ENCODE peak calls at places on chromosome 6, in four cellular contexts. U is left ventricle myocardium inferior, L is astrocyte, C is DND-41. P is an unnamed sample.
A peak's percentile ranks its signal among the peaks of the same experiment; 100 is the strongest.

GRCh38 chr6:166050559-166050958 is 117.1 kb downstream of the TBXT start:
- DNase-seq in L (no peak), U (no peak), C (no peak), P (no peak)

GRCh38 chr6:112268628-112269027 is 14.3 kb upstream of the LAMA4 start:
- DNase-seq in C (no peak), L (no peak), U (no peak), P (no peak)

GRCh38 chr6:112906737-112907136 is 559.6 kb downstream of the RFPL4B start:
- DNase-seq in L (peak; percentile 100), C (no peak), U (peak; percentile 14), P (no peak)

GRCh38 chr6:39256294-39256693 is 27.0 kb upstream of the KCNK5 start:
- DNase-seq in U (no peak), L (no peak), C (no peak), P (no peak)

GRCh38 chr6:111485316-111485715 is 2.3 kb upstream of the REV3L start:
- DNase-seq in U (no peak), C (no peak), L (no peak), P (no peak)

GRCh38 chr6:99189823-99190721 is 159.4 kb downstream of the FAXC start:
- DNase-seq in L (no peak), U (no peak), C (no peak), P (no peak)

GRCh38 chr6:6179858-6180257 is 140.6 kb downstream of the F13A1 start:
- DNase-seq in U (no peak), L (no peak), C (no peak), P (no peak)

GRCh38 chr6:107594736-107595135 is 104.8 kb downstream of the SOBP start:
- DNase-seq in L (peak; percentile 47), U (no peak), C (no peak), P (no peak)

GRCh38 chr6:36625161-36625919 is 31.2 kb downstream of the SRSF3 start:
- DNase-seq in L (peak; percentile 71), C (no peak), U (no peak), P (no peak)

GRCh38 chr6:125668071-125668470 is 81.4 kb upstream of the HEY2 start:
- DNase-seq in L (no peak), C (no peak), U (no peak), P (no peak)

GRCh38 chr6:44569131-44569530 is 181.6 kb downstream of the CDC5L start:
- DNase-seq in C (no peak), L (no peak), U (no peak), P (no peak)

GRCh38 chr6:129521946-129522345 is 188.0 kb downstream of the ARHGAP18 start:
- DNase-seq in C (no peak), L (no peak), U (no peak), P (no peak)

GRCh38 chr6:128305228-128305627 is 215.2 kb downstream of the PTPRK start:
- DNase-seq in L (peak; percentile 16), U (no peak), C (no peak), P (no peak)

GRCh38 chr6:36609582-36609981 is 15.4 kb downstream of the SRSF3 start:
- DNase-seq in C (no peak), U (no peak), L (no peak), P (no peak)

GRCh38 chr6:151087861-151088598 is 151.7 kb upstream of the AKAP12 start:
- DNase-seq in C (no peak), L (peak; percentile 87), U (peak; percentile 75), P (no peak)

GRCh38 chr6:44439270-44440045 is 52.0 kb downstream of the CDC5L start:
- DNase-seq in U (no peak), L (peak; percentile 49), C (no peak), P (no peak)

GRCh38 chr6:95923518-95923917 is 92.3 kb upstream of the FUT9 start:
- DNase-seq in L (no peak), U (no peak), C (peak; percentile 7), P (no peak)

GRCh38 chr6:148776321-148776966 is 29.6 kb downstream of the UST start:
- DNase-seq in C (no peak), L (peak; percentile 81), U (no peak), P (no peak)

GRCh38 chr6:17120019-17120418 is 18.2 kb downstream of the STMND1 start:
- DNase-seq in C (no peak), L (no peak), U (no peak), P (no peak)

GRCh38 chr6:130927305-130927704 is 100.1 kb downstream of the SMLR1 start:
- DNase-seq in C (no peak), U (no peak), L (peak; percentile 18), P (no peak)

GRCh38 chr6:168167431-168168315 is 88.7 kb upstream of the FRMD1 start:
- DNase-seq in U (no peak), C (no peak), L (no peak), P (no peak)

GRCh38 chr6:130625825-130626500 is 201.2 kb upstream of the SMLR1 start:
- DNase-seq in U (no peak), C (no peak), L (peak; percentile 74), P (no peak)

GRCh38 chr6:159852877-159853276 is 37.9 kb upstream of the MAS1 start:
- DNase-seq in C (peak; percentile 39), U (no peak), L (no peak), P (peak; percentile 5)

GRCh38 chr6:91704531-91704930 is 1117.7 kb upstream of the MAP3K7 start:
- DNase-seq in C (no peak), L (peak; percentile 86), U (no peak), P (no peak)

GRCh38 chr6:39063520-39063919 is 14.9 kb downstream of the GLP1R start:
- DNase-seq in C (no peak), L (no peak), U (no peak), P (no peak)

GRCh38 chr6:36139991-36140710 is 9.8 kb downstream of the MAPK13 start:
- DNase-seq in L (no peak), C (no peak), U (no peak), P (no peak)

GRCh38 chr6:27177454-27178000 is 70.0 kb upstream of the PRSS16 start:
- DNase-seq in L (peak; percentile 77), C (peak; percentile 82), U (peak; percentile 64), P (peak; percentile 67)

GRCh38 chr6:168450921-168451320 is 9.9 kb downstream of the SMOC2 start:
- DNase-seq in U (no peak), C (no peak), L (no peak), P (no peak)

GRCh38 chr6:148771212-148771601 is 24.4 kb downstream of the UST start:
- DNase-seq in C (peak; percentile 38), U (peak; percentile 38), L (no peak), P (no peak)

GRCh38 chr6:29696147-29697129 is 15.5 kb upstream of the ZFP57 start:
- DNase-seq in U (no peak), L (no peak), C (no peak), P (no peak)

GRCh38 chr6:139436521-139437348 is 62.3 kb upstream of the CITED2 start:
- DNase-seq in C (no peak), U (no peak), L (peak; percentile 83), P (no peak)

GRCh38 chr6:69631552-69632346 is 165.1 kb downstream of the LMBRD1 start:
- DNase-seq in U (no peak), L (no peak), C (peak; percentile 19), P (no peak)

GRCh38 chr6:7540595-7540994 is 876 bp upstream of the DSP start:
- DNase-seq in U (peak; percentile 40), L (no peak), C (no peak), P (no peak)

GRCh38 chr6:101400341-101400740 is 6.8 kb downstream of the GRIK2 start:
- DNase-seq in C (no peak), U (no peak), L (no peak), P (no peak)

GRCh38 chr6:101404767-101405166 is 11.3 kb downstream of the GRIK2 start:
- DNase-seq in C (no peak), L (no peak), U (no peak), P (no peak)

GRCh38 chr6:101401792-101402617 is 8.5 kb downstream of the GRIK2 start:
- DNase-seq in C (no peak), U (no peak), L (no peak), P (no peak)

GRCh38 chr6:101403566-101403965 is 10.1 kb downstream of the GRIK2 start:
- DNase-seq in L (no peak), U (no peak), C (no peak), P (no peak)

DNA sequence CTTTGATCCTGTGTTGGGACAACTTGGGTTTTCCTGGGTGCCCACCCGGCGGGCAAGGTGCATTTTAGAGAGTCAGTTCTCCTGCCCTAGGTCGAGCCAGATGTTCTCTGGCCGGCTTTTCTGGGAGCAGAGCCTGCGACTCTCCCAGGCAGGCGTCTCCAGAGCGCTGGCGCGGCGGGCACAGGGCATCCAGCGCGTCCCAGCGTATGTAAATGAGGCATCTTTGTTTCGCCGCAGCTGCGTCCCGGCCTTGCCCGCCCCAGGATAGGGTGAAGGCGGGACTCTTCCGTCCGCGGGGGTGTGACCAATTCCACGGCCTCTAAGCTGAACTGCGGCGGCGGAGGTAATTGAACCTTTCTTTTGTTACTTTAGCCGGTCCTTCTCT is 9.1 kb downstream of the GRIK2 start:
- DNase-seq in U (no peak), L (no peak), C (no peak), P (no peak)
- H3K4me3 ChIP-seq in U (peak overlapping the region; percentile 63), L (peak overlapping the region; percentile 51), C (no peak overlapping the region), P (no peak overlapping the region)

DNA sequence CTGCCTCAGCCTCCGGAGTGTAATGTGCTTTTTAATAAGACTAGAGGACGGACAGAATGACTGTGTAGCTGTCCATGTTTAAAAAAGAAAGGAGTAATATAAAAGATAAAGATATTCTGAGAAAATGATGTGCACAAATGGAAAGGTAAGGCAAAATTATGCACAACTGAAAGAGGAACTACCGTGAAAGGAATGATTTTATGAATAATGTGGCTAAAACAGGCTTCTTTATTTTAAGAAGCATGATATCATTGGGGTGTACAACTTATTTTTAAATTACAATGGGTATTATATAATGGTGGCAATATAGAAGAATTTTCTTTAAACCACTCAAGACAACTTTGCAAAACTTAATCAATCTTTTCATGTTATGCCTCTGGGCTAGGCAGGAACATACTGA is 78.1 kb downstream of the FIG4 start:
- DNase-seq in C (no peak), U (no peak), L (no peak), P (no peak)
- H3K4me1 ChIP-seq in C (no peaks in the 10 kb centered on the region), U (peaks cover 10% of the 10 kb centered on the region), L (peaks cover 10% of the 10 kb centered on the region), P (no peaks in the 10 kb centered on the region)

GRCh38 chr6:53046274-53046673 is 18.9 kb upstream of the FBXO9 start:
- DNase-seq in C (no peak), U (no peak), L (no peak), P (no peak)

GRCh38 chr6:53044071-53044470 is 21.1 kb upstream of the FBXO9 start:
- DNase-seq in C (no peak), U (no peak), L (peak; percentile 71), P (no peak)

GRCh38 chr6:53044572-53044971 is 20.6 kb upstream of the FBXO9 start:
- DNase-seq in L (no peak), C (no peak), U (no peak), P (no peak)

GRCh38 chr6:53049389-53049788 is 15.8 kb upstream of the FBXO9 start:
- DNase-seq in C (peak; percentile 18), L (no peak), U (no peak), P (no peak)

GRCh38 chr6:53048431-53049195 is 16.6 kb upstream of the FBXO9 start:
- DNase-seq in C (peak; percentile 42), U (no peak), L (peak; percentile 97), P (no peak)
- H3K4me3 ChIP-seq in C (no peak overlapping the region), U (no peak overlapping the region), L (peak overlapping the region; percentile 48), P (peak overlapping the region; percentile 14)

GRCh38 chr6:45715508-45715803 is 300.2 kb downstream of the CLIC5 start:
- DNase-seq in L (no peak), U (no peak), C (no peak), P (no peak)
- H3K4me1 ChIP-seq in L (peaks cover 25% of the 10 kb centered on the region), U (peaks cover 4% of the 10 kb centered on the region), C (peaks cover 14% of the 10 kb centered on the region), P (peaks cover 5% of the 10 kb centered on the region)

GRCh38 chr6:57220083-57220703 is 1.9 kb downstream of the RAB23 start:
- DNase-seq in L (no peak), U (no peak), C (no peak), P (no peak)
- H3K4me3 ChIP-seq in L (peak overlapping the region; percentile 92), U (no peak overlapping the region), C (no peak overlapping the region), P (no peak overlapping the region)

GRCh38 chr6:33609019-33609418 is 12.1 kb upstream of the ITPR3 start:
- DNase-seq in L (no peak), U (no peak), C (no peak), P (no peak)
- H3K4me1 ChIP-seq in L (peaks cover 26% of the 10 kb centered on the region), U (peaks cover 42% of the 10 kb centered on the region), C (no peaks in the 10 kb centered on the region), P (no peaks in the 10 kb centered on the region)